ENCODE peak calls at places on chromosome 14, in nine cellular contexts. One of them, this sample, is unnamed.

GRCh38 chr14:101454229-101454628 is 107.1 kb upstream of the DIO3 start:
- DNase-seq in GM13976: no peak
- DNase-seq in body of pancreas: no peak
- DNase-seq in Calu3: no peak
- DNase-seq in GM23338: no peak
- DNase-seq in DND-41: no peak
- DNase-seq in hepatocyte: no peak
- DNase-seq in endodermal cell: no peak
- DNase-seq in cardiac fibroblast: no peak
- DNase-seq in this sample: no peak

GRCh38 chr14:102925646-102926045 is 3.2 kb downstream of the AMN start:
- DNase-seq in GM13976: no peak
- DNase-seq in DND-41: no peak
- DNase-seq in body of pancreas: no peak
- DNase-seq in GM23338: no peak
- DNase-seq in cardiac fibroblast: no peak
- DNase-seq in Calu3: no peak
- DNase-seq in hepatocyte: no peak
- DNase-seq in endodermal cell: no peak
- DNase-seq in this sample: no peak

GRCh38 chr14:103537175-103537990 is 8.4 kb downstream of the TRMT61A start:
- DNase-seq in DND-41: no peak
- DNase-seq in hepatocyte: no peak
- DNase-seq in body of pancreas: no peak
- DNase-seq in GM13976: no peak
- DNase-seq in cardiac fibroblast: peak
- DNase-seq in Calu3: no peak
- DNase-seq in GM23338: no peak
- DNase-seq in endodermal cell: no peak
- DNase-seq in this sample: no peak

GRCh38 chr14:51335521-51335920 is 95.5 kb downstream of the TMX1 start:
- DNase-seq in GM23338: no peak
- DNase-seq in Calu3: no peak
- DNase-seq in cardiac fibroblast: no peak
- DNase-seq in endodermal cell: no peak
- DNase-seq in GM13976: no peak
- DNase-seq in DND-41: no peak
- DNase-seq in hepatocyte: no peak
- DNase-seq in body of pancreas: peak
- DNase-seq in this sample: no peak

GRCh38 chr14:103207038-103207403 is 83.8 kb downstream of the TNFAIP2 start:
- DNase-seq in cardiac fibroblast: peak
- DNase-seq in GM13976: no peak
- DNase-seq in Calu3: peak
- DNase-seq in hepatocyte: peak
- DNase-seq in GM23338: peak
- DNase-seq in body of pancreas: peak
- DNase-seq in DND-41: no peak
- DNase-seq in endodermal cell: peak
- DNase-seq in this sample: no peak

GRCh38 chr14:49623941-49624806 is 3.6 kb downstream of the MGAT2 start:
- DNase-seq in endodermal cell: no peak
- DNase-seq in cardiac fibroblast: peak
- DNase-seq in hepatocyte: peak
- DNase-seq in Calu3: no peak
- DNase-seq in GM13976: peak
- DNase-seq in GM23338: no peak
- DNase-seq in DND-41: no peak
- DNase-seq in body of pancreas: no peak
- DNase-seq in this sample: peak

GRCh38 chr14:63650336-63650952 is 8.8 kb upstream of the WDR89 start:
- DNase-seq in Calu3: no peak
- DNase-seq in DND-41: peak
- DNase-seq in cardiac fibroblast: no peak
- DNase-seq in GM23338: no peak
- DNase-seq in body of pancreas: peak
- DNase-seq in hepatocyte: no peak
- DNase-seq in endodermal cell: no peak
- DNase-seq in GM13976: no peak
- DNase-seq in this sample: no peak

GRCh38 chr14:32560213-32560857 is 231.2 kb downstream of the AKAP6 start:
- DNase-seq in GM13976: peak
- DNase-seq in Calu3: peak
- DNase-seq in endodermal cell: peak
- DNase-seq in body of pancreas: peak
- DNase-seq in DND-41: peak
- DNase-seq in GM23338: peak
- DNase-seq in hepatocyte: peak
- DNase-seq in cardiac fibroblast: peak
- DNase-seq in this sample: peak

GRCh38 chr14:66072190-66072905 is 413.8 kb upstream of the CCDC196 start:
- DNase-seq in GM13976: no peak
- DNase-seq in endodermal cell: no peak
- DNase-seq in hepatocyte: no peak
- DNase-seq in DND-41: no peak
- DNase-seq in Calu3: no peak
- DNase-seq in body of pancreas: no peak
- DNase-seq in GM23338: no peak
- DNase-seq in cardiac fibroblast: no peak
- DNase-seq in this sample: no peak

GRCh38 chr14:104293851-104294627 is 155.7 kb downstream of the KIF26A start:
- DNase-seq in endodermal cell: peak
- DNase-seq in GM13976: no peak
- DNase-seq in DND-41: no peak
- DNase-seq in hepatocyte: no peak
- DNase-seq in body of pancreas: no peak
- DNase-seq in GM23338: peak
- DNase-seq in Calu3: no peak
- DNase-seq in cardiac fibroblast: no peak
- DNase-seq in this sample: no peak

GRCh38 chr14:60090864-60091519 is 731 bp upstream of the PCNX4 start:
- DNase-seq in hepatocyte: peak
- DNase-seq in body of pancreas: peak
- DNase-seq in DND-41: peak
- DNase-seq in GM23338: peak
- DNase-seq in endodermal cell: peak
- DNase-seq in GM13976: no peak
- DNase-seq in cardiac fibroblast: peak
- DNase-seq in Calu3: peak
- DNase-seq in this sample: peak

GRCh38 chr14:99037777-99038176 is 234.2 kb downstream of the BCL11B start:
- DNase-seq in Calu3: no peak
- DNase-seq in cardiac fibroblast: no peak
- DNase-seq in DND-41: no peak
- DNase-seq in endodermal cell: peak
- DNase-seq in GM23338: peak
- DNase-seq in hepatocyte: no peak
- DNase-seq in body of pancreas: no peak
- DNase-seq in GM13976: no peak
- DNase-seq in this sample: no peak
- TF ChIP-seq CTCF in Calu3: no peak
- TF ChIP-seq CTCF in cardiac fibroblast: no peak
- TF ChIP-seq CTCF in DND-41: no peak
- TF ChIP-seq CTCF in endodermal cell: peak
- TF ChIP-seq CTCF in GM23338: peak
- TF ChIP-seq CTCF in hepatocyte: no peak
- TF ChIP-seq CTCF in body of pancreas: no peak
- TF ChIP-seq CTCF in GM13976: no peak
- TF ChIP-seq CTCF in this sample: no peak

GRCh38 chr14:34364201-34364600 is 97.8 kb downstream of the SPTSSA start:
- DNase-seq in endodermal cell: no peak
- DNase-seq in Calu3: peak
- DNase-seq in hepatocyte: no peak
- DNase-seq in GM13976: no peak
- DNase-seq in body of pancreas: no peak
- DNase-seq in cardiac fibroblast: no peak
- DNase-seq in GM23338: no peak
- DNase-seq in DND-41: no peak
- DNase-seq in this sample: no peak

GRCh38 chr14:34368115-34368970 is 93.7 kb downstream of the SPTSSA start:
- DNase-seq in hepatocyte: peak
- DNase-seq in Calu3: no peak
- DNase-seq in GM23338: no peak
- DNase-seq in cardiac fibroblast: peak
- DNase-seq in body of pancreas: no peak
- DNase-seq in endodermal cell: no peak
- DNase-seq in GM13976: no peak
- DNase-seq in DND-41: no peak
- DNase-seq in this sample: no peak

GRCh38 chr14:34363733-34364134 is 98.3 kb downstream of the SPTSSA start:
- DNase-seq in hepatocyte: no peak
- DNase-seq in Calu3: no peak
- DNase-seq in cardiac fibroblast: peak
- DNase-seq in GM13976: no peak
- DNase-seq in DND-41: no peak
- DNase-seq in endodermal cell: no peak
- DNase-seq in body of pancreas: no peak
- DNase-seq in GM23338: no peak
- DNase-seq in this sample: no peak

GRCh38 chr14:34362625-34363251 is 99.3 kb downstream of the SPTSSA start:
- DNase-seq in hepatocyte: no peak
- DNase-seq in Calu3: no peak
- DNase-seq in GM13976: no peak
- DNase-seq in body of pancreas: no peak
- DNase-seq in endodermal cell: no peak
- DNase-seq in cardiac fibroblast: no peak
- DNase-seq in GM23338: no peak
- DNase-seq in DND-41: no peak
- DNase-seq in this sample: no peak

DNA sequence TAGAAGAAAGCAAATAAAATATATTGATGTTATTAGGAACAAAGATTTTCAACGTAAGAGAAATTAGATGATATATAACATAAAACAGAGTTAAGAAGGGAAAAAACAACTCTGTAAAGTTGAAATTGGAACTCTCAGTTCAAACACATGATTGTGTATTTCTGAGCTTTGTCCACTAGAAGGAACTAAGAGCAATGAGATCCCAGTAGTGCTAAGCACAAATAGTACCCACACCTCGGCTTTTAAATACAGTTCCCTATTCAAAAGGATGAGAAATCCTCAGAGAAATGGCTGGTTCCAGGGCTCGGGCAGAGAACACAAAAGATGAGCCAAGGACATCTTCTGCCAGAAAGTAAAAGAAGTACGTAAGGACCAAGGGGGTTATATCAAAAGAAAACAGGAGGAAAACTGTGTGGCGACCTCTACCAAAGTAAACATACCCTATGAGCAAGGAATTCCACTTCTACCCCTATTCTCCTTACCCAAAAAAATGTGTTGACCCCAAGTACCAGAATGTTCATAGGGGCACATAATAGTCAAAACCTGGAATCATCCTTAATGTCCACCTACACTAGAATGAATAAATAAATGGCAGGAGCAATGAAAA is 96.6 kb downstream of the SPTSSA start:
- DNase-seq in endodermal cell: no peak
- DNase-seq in DND-41: no peak
- DNase-seq in hepatocyte: peak
- DNase-seq in body of pancreas: no peak
- DNase-seq in GM13976: no peak
- DNase-seq in Calu3: no peak
- DNase-seq in cardiac fibroblast: peak
- DNase-seq in GM23338: peak
- DNase-seq in this sample: no peak
- TF ChIP-seq CTCF in endodermal cell: peak
- TF ChIP-seq CTCF in DND-41: no peak
- TF ChIP-seq CTCF in hepatocyte: peak
- TF ChIP-seq CTCF in body of pancreas: peak
- TF ChIP-seq CTCF in GM13976: no peak
- TF ChIP-seq CTCF in Calu3: no peak
- TF ChIP-seq CTCF in cardiac fibroblast: peak
- TF ChIP-seq CTCF in GM23338: no peak
- TF ChIP-seq CTCF in this sample: no peak

GRCh38 chr14:31543969-31544799 is 17.0 kb upstream of the NUBPL start:
- DNase-seq in GM23338: peak
- DNase-seq in hepatocyte: no peak
- DNase-seq in endodermal cell: peak
- DNase-seq in Calu3: no peak
- DNase-seq in DND-41: no peak
- DNase-seq in cardiac fibroblast: peak
- DNase-seq in body of pancreas: no peak
- DNase-seq in GM13976: no peak
- DNase-seq in this sample: no peak
- TF ChIP-seq CTCF in GM23338: peak
- TF ChIP-seq CTCF in hepatocyte: peak
- TF ChIP-seq CTCF in endodermal cell: peak
- TF ChIP-seq CTCF in Calu3: peak
- TF ChIP-seq CTCF in DND-41: peak
- TF ChIP-seq CTCF in cardiac fibroblast: peak
- TF ChIP-seq CTCF in body of pancreas: peak
- TF ChIP-seq CTCF in GM13976: no peak
- TF ChIP-seq CTCF in this sample: no peak

GRCh38 chr14:100028990-100029677 is 36.1 kb upstream of the EVL start:
- DNase-seq in DND-41: no peak
- DNase-seq in GM13976: no peak
- DNase-seq in cardiac fibroblast: peak
- DNase-seq in Calu3: no peak
- DNase-seq in GM23338: peak
- DNase-seq in hepatocyte: no peak
- DNase-seq in endodermal cell: no peak
- DNase-seq in body of pancreas: no peak
- DNase-seq in this sample: no peak
- TF ChIP-seq CTCF in DND-41: no peak
- TF ChIP-seq CTCF in GM13976: no peak
- TF ChIP-seq CTCF in cardiac fibroblast: no peak
- TF ChIP-seq CTCF in Calu3: peak
- TF ChIP-seq CTCF in GM23338: no peak
- TF ChIP-seq CTCF in hepatocyte: no peak
- TF ChIP-seq CTCF in endodermal cell: peak
- TF ChIP-seq CTCF in body of pancreas: no peak
- TF ChIP-seq CTCF in this sample: no peak

GRCh38 chr14:35292051-35292769 is at the start of gene PSMA6:
- DNase-seq in Calu3: peak
- DNase-seq in GM13976: peak
- DNase-seq in hepatocyte: peak
- DNase-seq in endodermal cell: peak
- DNase-seq in cardiac fibroblast: peak
- DNase-seq in GM23338: peak
- DNase-seq in body of pancreas: peak
- DNase-seq in DND-41: peak
- DNase-seq in this sample: peak
- TF ChIP-seq CTCF in Calu3: no peak
- TF ChIP-seq CTCF in GM13976: no peak
- TF ChIP-seq CTCF in hepatocyte: no peak
- TF ChIP-seq CTCF in endodermal cell: no peak
- TF ChIP-seq CTCF in cardiac fibroblast: no peak
- TF ChIP-seq CTCF in GM23338: no peak
- TF ChIP-seq CTCF in body of pancreas: no peak
- TF ChIP-seq CTCF in DND-41: no peak
- TF ChIP-seq CTCF in this sample: no peak

GRCh38 chr14:61139006-61139599 is 142.0 kb downstream of the TMEM30B start:
- DNase-seq in DND-41: no peak
- DNase-seq in hepatocyte: no peak
- DNase-seq in body of pancreas: no peak
- DNase-seq in cardiac fibroblast: no peak
- DNase-seq in GM13976: no peak
- DNase-seq in endodermal cell: no peak
- DNase-seq in GM23338: no peak
- DNase-seq in Calu3: no peak
- DNase-seq in this sample: no peak
- TF ChIP-seq CTCF in DND-41: no peak
- TF ChIP-seq CTCF in hepatocyte: no peak
- TF ChIP-seq CTCF in body of pancreas: no peak
- TF ChIP-seq CTCF in cardiac fibroblast: no peak
- TF ChIP-seq CTCF in GM13976: no peak
- TF ChIP-seq CTCF in endodermal cell: no peak
- TF ChIP-seq CTCF in GM23338: no peak
- TF ChIP-seq CTCF in Calu3: no peak
- TF ChIP-seq CTCF in this sample: no peak

GRCh38 chr14:106518054-106518943 is 991.9 kb downstream of the TMEM121 start:
- DNase-seq in hepatocyte: no peak
- DNase-seq in cardiac fibroblast: no peak
- DNase-seq in DND-41: peak
- DNase-seq in endodermal cell: no peak
- DNase-seq in GM23338: peak
- DNase-seq in body of pancreas: peak
- DNase-seq in GM13976: peak
- DNase-seq in Calu3: peak
- DNase-seq in this sample: peak
- TF ChIP-seq CTCF in hepatocyte: no peak
- TF ChIP-seq CTCF in cardiac fibroblast: no peak
- TF ChIP-seq CTCF in DND-41: peak
- TF ChIP-seq CTCF in endodermal cell: no peak
- TF ChIP-seq CTCF in GM23338: no peak
- TF ChIP-seq CTCF in body of pancreas: no peak
- TF ChIP-seq CTCF in GM13976: peak
- TF ChIP-seq CTCF in Calu3: no peak
- TF ChIP-seq CTCF in this sample: peak